ENCODE peak calls at places on chromosomes 16 and 17, in eight cellular contexts. P is MM.1S, M is neuronal stem cell, B is GM23248, O is ascending aorta, F is mesendoderm, R is uterus, E is prostate gland. H is an unnamed sample.

GRCh38 chr16:13300066-13300465 is 398.7 kb downstream of the SHISA9 start:
- DNase-seq in P (no peak), M (no peak), B (no peak), O (no peak), F (no peak), R (no peak), E (no peak), H (no peak)

GRCh38 chr17:27244481-27245223 is 49.3 kb upstream of the WSB1 start:
- DNase-seq in P (no peak), M (no peak), B (peak), O (peak), F (peak), R (peak), E (peak), H (no peak)

GRCh38 chr17:82881900-82882714 is 42.3 kb upstream of the ZNF750 start:
- DNase-seq in P (no peak), M (no peak), B (no peak), O (no peak), F (no peak), R (no peak), E (no peak), H (peak)

GRCh38 chr17:61487668-61488595 is 35.7 kb downstream of the TBX4 start:
- DNase-seq in P (no peak), M (no peak), B (no peak), O (no peak), F (no peak), R (no peak), E (no peak), H (no peak)

GRCh38 chr16:17379121-17379571 is 91.6 kb downstream of the XYLT1 start:
- DNase-seq in P (no peak), M (no peak), B (peak), O (no peak), F (no peak), R (peak), E (no peak), H (no peak)

GRCh38 chr17:75516255-75516618 is at the start of gene TSEN54:
- DNase-seq in P (peak), M (peak), B (peak), O (peak), F (peak), R (peak), E (peak), H (peak)

GRCh38 chr17:76582660-76583059 is 3.0 kb downstream of the ST6GALNAC2 start:
- DNase-seq in P (no peak), M (no peak), B (no peak), O (no peak), F (no peak), R (no peak), E (no peak), H (no peak)

GRCh38 chr17:41773190-41773588 is 13.3 kb downstream of the JUP start:
- DNase-seq in P (no peak), M (no peak), B (peak), O (peak), F (peak), R (peak), E (peak), H (no peak)

GRCh38 chr17:82732118-82732743 is 3.2 kb upstream of the FN3K start:
- DNase-seq in P (no peak), M (no peak), B (no peak), O (no peak), F (no peak), R (no peak), E (no peak), H (no peak)

GRCh38 chr16:69741951-69742904 is 12.5 kb downstream of the NOB1 start:
- DNase-seq in P (no peak), M (no peak), B (peak), O (no peak), F (no peak), R (peak), E (peak), H (no peak)

GRCh38 chr17:47994714-47995113 is 23.8 kb downstream of the CDK5RAP3 start:
- DNase-seq in P (no peak), M (no peak), B (no peak), O (no peak), F (no peak), R (no peak), E (no peak), H (no peak)

GRCh38 chr17:45316271-45317112 is at the start of gene MAP3K14:
- DNase-seq in P (peak), M (no peak), B (peak), O (no peak), F (peak), R (peak), E (peak), H (peak)

GRCh38 chr16:56849690-56850680 is 15.0 kb upstream of the SLC12A3 start:
- DNase-seq in P (no peak), M (no peak), B (no peak), O (no peak), F (no peak), R (no peak), E (no peak), H (no peak)

DNA sequence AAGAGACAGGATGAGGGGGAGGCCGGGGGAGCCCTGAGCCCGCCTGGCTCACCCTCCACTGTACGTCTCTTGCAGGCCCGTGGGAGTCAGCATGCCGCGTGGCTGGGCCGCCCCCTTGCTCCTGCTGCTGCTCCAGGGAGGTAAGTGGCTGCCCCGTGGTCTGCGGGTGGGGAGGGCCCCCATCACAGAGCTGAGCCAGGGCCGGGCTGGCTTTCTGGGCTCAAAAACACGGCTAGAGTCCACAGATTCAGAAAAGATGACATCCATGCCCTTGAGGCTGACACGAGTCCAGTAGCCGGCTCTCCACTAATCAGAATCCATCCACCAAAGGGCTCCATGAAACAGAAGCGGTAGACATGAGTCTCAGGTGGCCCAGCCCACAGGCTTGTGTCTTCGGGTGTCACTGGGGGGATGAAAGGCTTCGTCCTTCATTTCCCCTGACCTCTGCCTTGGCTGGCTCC is 28.0 kb downstream of the IL21R start:
- DNase-seq in P (no peak), M (no peak), B (no peak), O (no peak), F (no peak), R (no peak), E (no peak), H (no peak)
- H3K4me3 ChIP-seq in P (no peak), M (no peak), B (no peak), O (no peak), F (no peak), R (no peak), E (no peak), H (no peak)

DNA sequence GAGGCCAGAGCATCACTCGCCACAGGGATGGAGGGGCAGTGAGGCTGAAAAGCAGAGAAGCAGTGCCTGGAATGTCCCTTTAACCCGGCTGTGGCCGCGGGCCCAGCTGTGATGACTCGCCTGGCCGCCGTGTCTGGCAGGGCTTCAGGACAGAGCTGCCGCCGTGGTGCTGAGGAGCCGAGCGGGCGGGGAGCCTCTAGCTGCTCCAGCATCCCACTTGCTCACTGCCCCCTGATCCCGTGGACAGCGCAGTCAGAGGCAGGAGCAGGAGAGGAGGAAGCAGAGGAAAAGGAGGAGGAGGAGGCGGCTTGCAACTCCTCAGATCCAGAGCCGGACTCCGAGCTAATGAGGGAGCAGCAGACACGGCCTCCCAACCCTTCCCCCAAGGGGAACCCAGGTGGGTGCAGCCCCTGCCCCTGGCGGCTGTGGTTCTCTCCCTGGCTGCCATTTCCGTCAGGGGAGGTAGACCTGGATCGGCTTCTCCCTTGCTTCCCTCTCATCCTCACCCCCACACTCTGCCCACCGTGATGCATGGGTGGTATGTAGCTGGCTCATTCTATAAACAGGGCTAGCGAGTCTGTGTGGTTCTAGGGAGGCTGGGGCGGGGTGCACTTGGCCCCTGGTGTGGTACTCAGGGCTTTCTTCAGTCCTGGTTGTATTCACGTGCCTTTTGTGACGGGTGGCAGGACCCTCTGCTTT is 165.7 kb downstream of the CMIP start:
- DNase-seq in P (no peak), M (no peak), B (peak), O (peak), F (no peak), R (peak), E (peak), H (no peak)
- H3K27ac ChIP-seq in P (no peak), M (no peak), B (peak), O (no peak), F (no peak), R (peak), E (no peak), H (no peak)

GRCh38 chr17:3903881-3904286 is 11.0 kb upstream of the CAMKK1 start:
- DNase-seq in P (no peak), M (no peak), B (no peak), O (no peak), F (peak), R (no peak), E (no peak), H (no peak)

GRCh38 chr17:3904486-3904885 is 11.6 kb upstream of the CAMKK1 start:
- DNase-seq in P (no peak), M (no peak), B (no peak), O (no peak), F (no peak), R (no peak), E (no peak), H (no peak)

GRCh38 chr17:3905017-3905486 is 11.2 kb downstream of the P2RX1 start:
- DNase-seq in P (no peak), M (no peak), B (no peak), O (no peak), F (no peak), R (no peak), E (no peak), H (no peak)

GRCh38 chr17:3906881-3907280 is 9.4 kb downstream of the P2RX1 start:
- DNase-seq in P (no peak), M (no peak), B (no peak), O (no peak), F (no peak), R (no peak), E (no peak), H (no peak)

DNA sequence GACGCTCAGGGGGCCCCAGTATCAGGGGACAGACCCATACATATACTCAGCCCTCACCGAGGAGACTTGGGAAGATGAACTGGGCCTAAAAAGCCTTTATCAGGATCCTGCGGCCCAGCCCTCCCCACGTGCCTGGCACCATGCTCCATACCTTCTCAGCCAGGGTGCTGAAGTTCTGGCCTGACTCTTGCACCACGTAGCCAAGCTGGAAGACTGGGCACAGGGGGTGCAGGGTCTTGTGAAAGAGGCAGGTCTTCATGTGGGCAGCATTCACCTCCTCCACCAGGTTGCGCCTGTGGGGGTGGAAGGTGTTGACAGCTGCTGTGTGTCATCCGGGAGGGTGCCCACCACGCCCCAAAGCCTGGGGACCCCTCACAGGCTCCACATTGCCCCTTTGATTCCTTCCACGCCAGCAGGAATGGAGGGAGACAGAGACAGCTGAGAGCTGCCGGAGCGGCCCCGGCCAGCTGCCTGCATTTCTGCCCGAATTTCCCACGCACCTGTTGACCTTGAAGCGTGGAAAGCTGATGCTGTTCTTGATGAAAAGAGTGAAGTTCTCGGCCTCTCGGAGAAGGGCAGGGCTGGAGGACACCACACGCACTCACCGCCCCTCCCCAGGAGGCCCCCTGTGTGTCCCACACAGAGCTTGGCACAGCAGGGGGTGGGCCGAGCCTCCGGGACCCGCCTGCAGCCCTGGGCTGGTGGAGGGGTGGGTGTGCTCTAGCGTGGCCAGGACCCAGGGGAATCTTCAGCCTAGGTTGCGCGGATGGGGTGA is 10.4 kb upstream of the CAMKK1 start:
- DNase-seq in P (no peak), M (no peak), B (no peak), O (no peak), F (no peak), R (no peak), E (no peak), H (no peak)
- H3K4me3 ChIP-seq in P (no peak), M (no peak), B (no peak), O (no peak), F (no peak), R (no peak), E (no peak), H (no peak)

GRCh38 chr16:82754716-82755513 is 128.1 kb downstream of the CDH13 start:
- DNase-seq in P (no peak), M (no peak), B (no peak), O (no peak), F (no peak), R (no peak), E (no peak), H (no peak)
- H3K27ac ChIP-seq in P (no peak), M (no peak), B (peak), O (peak), F (no peak), R (no peak), E (no peak), H (no peak)

GRCh38 chr16:11583171-11583570 is 3.5 kb downstream of the LITAF start:
- DNase-seq in P (no peak), M (no peak), B (peak), O (no peak), F (no peak), R (peak), E (no peak), H (no peak)

GRCh38 chr16:11585460-11586374 is 1.0 kb downstream of the LITAF start:
- DNase-seq in P (peak), M (no peak), B (peak), O (no peak), F (peak), R (no peak), E (no peak), H (no peak)

GRCh38 chr16:11582157-11582814 is 4.4 kb downstream of the LITAF start:
- DNase-seq in P (peak), M (no peak), B (no peak), O (no peak), F (no peak), R (no peak), E (no peak), H (no peak)

GRCh38 chr16:11581677-11582076 is 5.0 kb downstream of the LITAF start:
- DNase-seq in P (peak), M (no peak), B (no peak), O (no peak), F (peak), R (no peak), E (no peak), H (no peak)

DNA sequence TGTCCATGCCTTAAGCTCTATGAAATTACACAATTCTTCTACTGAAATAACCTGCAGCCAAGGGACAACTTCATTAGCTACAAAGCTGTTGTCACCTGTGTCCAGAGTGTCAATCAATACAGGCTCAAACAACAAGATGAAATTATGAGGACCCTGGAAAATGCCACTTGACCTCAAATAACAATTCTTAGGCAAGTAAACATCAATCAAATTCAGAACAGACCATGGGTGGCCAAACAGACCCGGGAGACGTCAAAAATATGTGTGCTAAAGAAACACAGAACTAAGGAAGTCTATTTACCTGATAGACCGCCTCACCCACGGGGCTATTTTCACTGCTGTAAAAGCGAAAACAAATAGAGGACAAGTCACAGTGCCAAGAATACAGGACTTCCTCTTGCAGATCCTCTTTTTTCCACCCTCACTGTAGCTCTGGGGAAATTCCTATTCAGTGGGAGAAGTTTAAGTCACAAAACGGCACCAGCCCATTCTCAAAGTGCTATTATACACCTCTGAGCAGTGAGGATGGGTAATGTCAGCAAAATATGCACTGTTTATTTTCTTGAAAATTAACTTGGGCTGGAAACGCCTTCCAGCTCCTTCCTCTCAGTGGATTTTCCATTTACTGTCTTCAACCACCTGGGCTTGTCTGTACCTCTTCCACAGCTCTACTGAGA is 2.7 kb downstream of the LITAF start:
- DNase-seq in P (peak), M (no peak), B (no peak), O (no peak), F (no peak), R (no peak), E (peak), H (no peak)
- H3K4me3 ChIP-seq in P (peak), M (no peak), B (peak), O (peak), F (no peak), R (peak), E (no peak), H (peak)

DNA sequence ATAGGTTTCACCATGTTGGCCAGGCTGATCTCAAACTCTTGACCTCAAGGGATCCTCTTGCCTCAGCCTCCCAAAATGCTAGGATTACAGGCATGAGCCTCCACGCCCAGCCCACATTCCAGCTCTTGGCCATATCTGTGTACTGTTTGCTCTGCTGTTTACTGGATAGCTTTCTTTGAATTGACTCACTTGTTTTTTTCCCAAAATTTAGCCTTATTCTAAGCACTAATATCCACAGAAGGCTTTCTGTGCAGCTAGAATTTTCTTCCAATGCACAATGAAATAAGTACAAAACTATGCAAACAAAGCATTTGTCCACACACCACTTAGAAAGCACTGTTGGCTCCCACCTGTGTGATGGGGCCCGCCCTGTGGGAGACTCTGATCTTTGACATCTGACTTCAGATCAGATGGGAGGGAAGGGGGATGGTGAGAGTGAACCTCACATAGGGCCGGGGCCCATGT is 72.2 kb downstream of the CLEC16A start:
- DNase-seq in P (no peak), M (no peak), B (peak), O (no peak), F (no peak), R (no peak), E (no peak), H (no peak)
- H3K27ac ChIP-seq in P (no peak), M (no peak), B (peak), O (no peak), F (no peak), R (no peak), E (no peak), H (no peak)

GRCh38 chr16:84842516-84843148 is 22.8 kb downstream of the CRISPLD2 start:
- DNase-seq in P (no peak), M (no peak), B (no peak), O (no peak), F (no peak), R (no peak), E (no peak), H (no peak)

GRCh38 chr16:84843149-84844048 is 23.6 kb downstream of the CRISPLD2 start:
- DNase-seq in P (no peak), M (no peak), B (no peak), O (no peak), F (no peak), R (no peak), E (no peak), H (no peak)

GRCh38 chr16:84840687-84841627 is 21.2 kb downstream of the CRISPLD2 start:
- DNase-seq in P (no peak), M (no peak), B (no peak), O (no peak), F (no peak), R (no peak), E (no peak), H (no peak)

GRCh38 chr16:84839956-84840355 is 20.2 kb downstream of the CRISPLD2 start:
- DNase-seq in P (no peak), M (no peak), B (peak), O (no peak), F (peak), R (no peak), E (no peak), H (no peak)

GRCh38 chr16:84841787-84842300 is 22.1 kb downstream of the CRISPLD2 start:
- DNase-seq in P (no peak), M (no peak), B (no peak), O (no peak), F (peak), R (no peak), E (peak), H (no peak)
- H3K4me3 ChIP-seq in P (no peak), M (no peak), B (no peak), O (no peak), F (peak), R (no peak), E (no peak), H (no peak)